ENCODE peak calls at places on chromosomes 16 and 17, in eight cellular contexts. U is astrocyte, R is stomach, B is AG09309, T is IMR-90, D is fibroblast of lung, E is tibial artery, H is colonic mucosa. J is an unnamed sample.

GRCh38 chr17:38728290-38728831 is 1.8 kb upstream of the CISD3 start:
- DNase-seq in U (no peak), R (no peak), B (no peak), T (no peak), D (no peak), E (no peak), H (no peak), J (no peak)

GRCh38 chr17:56172517-56172982 is 19.3 kb downstream of the ANKFN1 start:
- DNase-seq in U (no peak), R (no peak), B (no peak), T (no peak), D (no peak), E (no peak), H (no peak), J (peak)

GRCh38 chr16:53872248-53873221 is 168.6 kb downstream of the FTO start:
- DNase-seq in U (peak), R (no peak), B (peak), T (peak), D (peak), E (no peak), H (no peak), J (peak)

GRCh38 chr17:65359016-65359415 is 202.4 kb downstream of the AXIN2 start:
- DNase-seq in U (peak), R (no peak), B (peak), T (peak), D (peak), E (no peak), H (no peak), J (peak)

GRCh38 chr16:84308120-84308519 is 13.4 kb downstream of the WFDC1 start:
- DNase-seq in U (no peak), R (peak), B (no peak), T (peak), D (no peak), E (peak), H (peak), J (peak)

GRCh38 chr16:2471016-2471652 is at the start of gene NTN3:
- DNase-seq in U (no peak), R (no peak), B (no peak), T (no peak), D (no peak), E (no peak), H (no peak), J (no peak)

GRCh38 chr17:35069311-35069710 is 5.8 kb upstream of the RFFL start:
- DNase-seq in U (no peak), R (no peak), B (no peak), T (peak), D (peak), E (no peak), H (no peak), J (peak)

GRCh38 chr17:62705781-62706597 is 78.5 kb downstream of the MRC2 start:
- DNase-seq in U (peak), R (no peak), B (no peak), T (peak), D (peak), E (no peak), H (no peak), J (peak)

GRCh38 chr17:72136692-72137550 is 16.1 kb downstream of the SOX9 start:
- DNase-seq in U (peak), R (no peak), B (no peak), T (peak), D (peak), E (no peak), H (no peak), J (peak)

GRCh38 chr17:19021622-19022083 is 17.1 kb upstream of the FAM83G start:
- DNase-seq in U (no peak), R (no peak), B (no peak), T (no peak), D (no peak), E (no peak), H (no peak), J (no peak)

GRCh38 chr16:62408760-62409159 is 372.5 kb upstream of the CDH8 start:
- DNase-seq in U (no peak), R (no peak), B (no peak), T (no peak), D (no peak), E (no peak), H (no peak), J (no peak)

GRCh38 chr17:66398617-66399016 is 96.2 kb downstream of the PRKCA start:
- DNase-seq in U (no peak), R (no peak), B (no peak), T (no peak), D (no peak), E (no peak), H (no peak), J (no peak)

GRCh38 chr17:79065105-79065670 is 9.4 kb upstream of the ENGASE start:
- DNase-seq in U (no peak), R (peak), B (no peak), T (peak), D (peak), E (no peak), H (peak), J (peak)

GRCh38 chr17:50785126-50785525 is 17.8 kb upstream of the ANKRD40CL start:
- DNase-seq in U (no peak), R (no peak), B (no peak), T (no peak), D (no peak), E (no peak), H (no peak), J (no peak)

GRCh38 chr16:351804-352520 is 561 bp downstream of the AXIN1 start:
- DNase-seq in U (no peak), R (no peak), B (no peak), T (no peak), D (no peak), E (no peak), H (peak), J (no peak)

GRCh38 chr17:37779554-37779953 is 34.7 kb upstream of the HNF1B start:
- DNase-seq in U (peak), R (no peak), B (peak), T (peak), D (peak), E (no peak), H (no peak), J (peak)

GRCh38 chr17:6231886-6232767 is 161.9 kb downstream of the WSCD1 start:
- DNase-seq in U (peak), R (no peak), B (no peak), T (no peak), D (peak), E (no peak), H (no peak), J (no peak)

GRCh38 chr16:3113765-3114479 is 1.5 kb downstream of the ZNF205 start:
- DNase-seq in U (no peak), R (no peak), B (no peak), T (peak), D (peak), E (no peak), H (no peak), J (no peak)

GRCh38 chr17:58005031-58005727 is 1.9 kb downstream of the SRSF1 start:
- DNase-seq in U (no peak), R (no peak), B (no peak), T (peak), D (no peak), E (no peak), H (peak), J (no peak)

GRCh38 chr16:69093974-69094373 is 11.5 kb upstream of the HAS3 start:
- DNase-seq in U (no peak), R (no peak), B (no peak), T (no peak), D (no peak), E (no peak), H (no peak), J (no peak)

GRCh38 chr16:53881371-53881770 is 177.4 kb downstream of the FTO start:
- DNase-seq in U (peak), R (no peak), B (peak), T (peak), D (peak), E (no peak), H (no peak), J (peak)

GRCh38 chr17:41695954-41696720 is 7.5 kb downstream of the EIF1 start:
- DNase-seq in U (peak), R (peak), B (no peak), T (peak), D (peak), E (no peak), H (peak), J (peak)

GRCh38 chr17:67414559-67414958 is 37.5 kb downstream of the PITPNC1 start:
- DNase-seq in U (no peak), R (no peak), B (no peak), T (no peak), D (no peak), E (no peak), H (no peak), J (no peak)

GRCh38 chr16:14263011-14263410 is 191.9 kb downstream of the MRTFB start:
- DNase-seq in U (no peak), R (no peak), B (no peak), T (no peak), D (no peak), E (no peak), H (no peak), J (no peak)

GRCh38 chr16:56603589-56603988 is 4.8 kb upstream of the MT2A start:
- DNase-seq in U (no peak), R (peak), B (no peak), T (peak), D (peak), E (peak), H (peak), J (peak)

GRCh38 chr16:86010680-86011141 is 111.7 kb downstream of the IRF8 start:
- DNase-seq in U (no peak), R (no peak), B (no peak), T (no peak), D (no peak), E (no peak), H (no peak), J (no peak)

GRCh38 chr17:51640108-51640622 is 379.8 kb downstream of the UTP18 start:
- DNase-seq in U (no peak), R (no peak), B (no peak), T (no peak), D (no peak), E (no peak), H (no peak), J (no peak)

GRCh38 chr17:66949501-66949900 is 15.0 kb upstream of the CACNG4 start:
- DNase-seq in U (peak), R (no peak), B (peak), T (peak), D (peak), E (no peak), H (no peak), J (peak)

GRCh38 chr17:4599505-4600281 is 15.4 kb downstream of the SMTNL2 start:
- DNase-seq in U (no peak), R (no peak), B (no peak), T (peak), D (peak), E (no peak), H (peak), J (no peak)

GRCh38 chr16:85898521-85899442 is at the start of gene IRF8:
- DNase-seq in U (peak), R (peak), B (no peak), T (no peak), D (peak), E (peak), H (peak), J (no peak)

GRCh38 chr17:71919181-71919580 is 201.6 kb upstream of the SOX9 start:
- DNase-seq in U (no peak), R (no peak), B (no peak), T (no peak), D (no peak), E (no peak), H (no peak), J (peak)

GRCh38 chr17:30717290-30718098 is 107.0 kb downstream of the CRLF3 start:
- DNase-seq in U (no peak), R (no peak), B (no peak), T (no peak), D (no peak), E (no peak), H (no peak), J (no peak)

GRCh38 chr17:47665655-47666054 is 15.9 kb downstream of the KPNB1 start:
- DNase-seq in U (no peak), R (no peak), B (peak), T (peak), D (no peak), E (no peak), H (no peak), J (peak)

GRCh38 chr17:78089557-78090281 is 38.8 kb downstream of the TMC6 start:
- DNase-seq in U (no peak), R (no peak), B (no peak), T (no peak), D (no peak), E (no peak), H (no peak), J (no peak)

GRCh38 chr16:15556130-15556529 is 86.8 kb downstream of the MARF1 start:
- DNase-seq in U (no peak), R (no peak), B (no peak), T (no peak), D (no peak), E (no peak), H (no peak), J (no peak)

GRCh38 chr16:20911361-20911760 is 10.8 kb downstream of the LYRM1 start:
- DNase-seq in U (no peak), R (no peak), B (no peak), T (peak), D (peak), E (no peak), H (no peak), J (peak)

GRCh38 chr17:20613248-20613647 is 33.7 kb downstream of the CDRT15L2 start:
- DNase-seq in U (no peak), R (no peak), B (no peak), T (no peak), D (no peak), E (no peak), H (no peak), J (no peak)

GRCh38 chr17:45016823-45017222 is 34.6 kb downstream of the DCAKD start:
- DNase-seq in U (no peak), R (no peak), B (no peak), T (no peak), D (no peak), E (no peak), H (no peak), J (peak)

GRCh38 chr16:1427473-1428461 is 3.1 kb upstream of the PERCC1 start:
- DNase-seq in U (no peak), R (no peak), B (no peak), T (no peak), D (no peak), E (no peak), H (no peak), J (no peak)

GRCh38 chr16:75073551-75074414 is 42.8 kb downstream of the LDHD start:
- DNase-seq in U (peak), R (no peak), B (no peak), T (no peak), D (peak), E (no peak), H (no peak), J (no peak)

GRCh38 chr16:75075688-75076268 is 40.8 kb downstream of the LDHD start:
- DNase-seq in U (no peak), R (no peak), B (no peak), T (no peak), D (no peak), E (no peak), H (no peak), J (no peak)

GRCh38 chr16:75072239-75072947 is 44.2 kb downstream of the LDHD start:
- DNase-seq in U (no peak), R (no peak), B (no peak), T (no peak), D (no peak), E (no peak), H (no peak), J (no peak)

GRCh38 chr16:75074415-75074793 is 42.2 kb downstream of the LDHD start:
- DNase-seq in U (no peak), R (no peak), B (no peak), T (no peak), D (no peak), E (no peak), H (no peak), J (no peak)

GRCh38 chr16:75074920-75075687 is 41.5 kb downstream of the LDHD start:
- DNase-seq in U (no peak), R (peak), B (no peak), T (no peak), D (no peak), E (no peak), H (no peak), J (no peak)
- H3K4me3 ChIP-seq in U (no peak), R (no peak), B (no peak), T (no peak), D (no peak), E (no peak), H (no peak), J (no peak)

DNA sequence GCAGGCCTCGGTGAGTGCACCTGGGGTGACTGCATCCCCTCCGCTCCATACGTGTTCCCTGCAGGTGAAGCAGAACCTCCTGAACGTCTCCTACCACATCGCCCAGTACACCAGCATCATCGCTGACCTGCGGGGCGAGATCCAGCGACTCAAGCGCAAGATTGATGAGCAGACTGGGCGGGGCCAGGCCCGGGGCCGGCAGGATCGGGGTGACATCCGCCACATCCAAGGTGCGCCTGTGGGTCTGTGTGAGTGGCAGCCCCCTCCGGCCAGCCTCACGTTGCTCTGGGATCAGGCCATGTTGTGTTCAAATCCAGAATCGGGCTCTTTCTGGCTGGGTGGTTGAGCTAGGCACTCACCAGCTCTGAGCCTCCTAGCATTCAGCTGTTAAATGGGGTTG is 12.5 kb downstream of the BTBD17 start:
- DNase-seq in U (no peak), R (no peak), B (no peak), T (no peak), D (no peak), E (no peak), H (no peak), J (no peak)
- TF ChIP-seq CTCF in U (no peak), R (no peak), B (no peak), T (no peak), D (no peak), E (no peak), H (no peak), J (no peak)

GRCh38 chr17:76271669-76272540 is 6.8 kb downstream of the UBALD2 start:
- DNase-seq in U (no peak), R (peak), B (no peak), T (no peak), D (no peak), E (no peak), H (no peak), J (no peak)
- H3K4me3 ChIP-seq in U (no peak), R (peak), B (no peak), T (no peak), D (no peak), E (peak), H (peak), J (no peak)

DNA sequence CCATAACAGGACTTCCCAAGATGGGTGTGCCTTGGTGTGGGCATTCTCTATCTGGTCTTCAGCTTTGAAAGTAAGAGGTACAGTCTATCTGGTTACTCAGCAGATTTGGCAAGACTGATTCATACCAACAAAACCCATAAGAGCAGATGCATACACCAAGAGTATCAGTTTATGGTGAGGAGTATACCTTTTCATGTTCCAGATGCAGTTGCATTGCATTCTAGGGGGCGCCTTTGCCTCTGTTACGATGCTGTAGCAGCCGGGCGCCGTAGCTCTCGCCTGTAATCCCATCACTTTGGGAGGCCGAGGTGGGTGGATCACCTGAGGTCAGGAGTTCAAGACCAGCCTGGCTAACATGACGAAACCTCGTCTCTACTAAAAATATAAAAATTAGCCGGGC is 31.1 kb upstream of the CARMIL2 start:
- DNase-seq in U (no peak), R (no peak), B (no peak), T (no peak), D (no peak), E (no peak), H (no peak), J (no peak)
- TF ChIP-seq CTCF in U (no peak), R (no peak), B (peak), T (peak), D (no peak), E (no peak), H (no peak), J (no peak)

GRCh38 chr17:81647640-81648012 is 8.7 kb downstream of the PDE6G start:
- DNase-seq in U (no peak), R (no peak), B (no peak), T (no peak), D (no peak), E (no peak), H (no peak), J (no peak)
- H3K4me3 ChIP-seq in U (no peak), R (no peak), B (no peak), T (no peak), D (no peak), E (no peak), H (no peak), J (no peak)

GRCh38 chr17:61393550-61393903 is 6.1 kb upstream of the TBX2 start:
- DNase-seq in U (no peak), R (no peak), B (no peak), T (peak), D (no peak), E (no peak), H (no peak), J (no peak)
- TF ChIP-seq CTCF in U (peak), R (no peak), B (peak), T (peak), D (peak), E (no peak), H (no peak), J (peak)

GRCh38 chr16:23833960-23834685 is 1.7 kb upstream of the PRKCB start:
- DNase-seq in U (no peak), R (no peak), B (no peak), T (no peak), D (no peak), E (no peak), H (no peak), J (no peak)

GRCh38 chr16:23836404-23837291 is 865 bp downstream of the PRKCB start:
- DNase-seq in U (no peak), R (peak), B (no peak), T (no peak), D (no peak), E (no peak), H (peak), J (no peak)

GRCh38 chr16:23833504-23833903 is 2.3 kb upstream of the PRKCB start:
- DNase-seq in U (no peak), R (no peak), B (no peak), T (no peak), D (no peak), E (no peak), H (no peak), J (no peak)

GRCh38 chr16:23836078-23836403 is 258 bp downstream of the PRKCB start:
- DNase-seq in U (no peak), R (no peak), B (no peak), T (no peak), D (no peak), E (no peak), H (no peak), J (no peak)

DNA sequence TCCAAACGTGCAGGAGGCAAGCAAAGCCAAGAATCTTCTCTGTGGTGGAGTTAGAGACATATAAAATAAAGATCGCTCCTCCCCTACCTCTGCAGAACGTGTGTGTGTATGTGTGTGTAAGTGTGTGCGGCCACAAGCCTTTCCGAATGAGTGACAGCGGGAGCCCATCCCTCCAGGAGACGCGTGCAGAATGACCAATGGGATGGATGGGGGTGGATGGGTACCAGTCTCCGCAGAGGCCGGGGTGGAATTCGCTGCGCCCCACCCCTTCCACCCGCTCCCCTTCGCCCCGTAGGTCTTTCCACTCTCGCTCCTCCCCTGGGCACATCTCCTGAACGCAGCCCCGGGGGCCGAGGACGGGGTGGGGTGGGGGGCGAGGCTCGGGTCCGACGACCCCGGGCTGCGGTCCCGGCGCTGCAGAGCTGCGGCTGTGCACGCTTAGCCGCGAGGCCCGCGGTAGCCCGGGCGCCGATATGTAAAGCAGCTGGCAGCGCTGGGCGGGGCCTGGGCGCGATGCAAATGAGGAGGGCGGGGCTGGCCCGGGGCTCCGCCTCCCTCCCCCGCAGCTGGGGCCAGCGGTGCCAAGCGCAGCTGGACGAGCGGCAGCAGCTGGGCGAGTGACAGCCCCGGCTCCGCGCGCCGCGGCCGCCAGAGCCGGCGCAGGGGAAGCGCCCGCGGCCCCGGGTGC is at the start of gene PRKCB:
- DNase-seq in U (no peak), R (peak), B (no peak), T (peak), D (peak), E (peak), H (peak), J (peak)
- H3K4me3 ChIP-seq in U (no peak), R (peak), B (no peak), T (no peak), D (no peak), E (peak), H (peak), J (no peak)